ENCODE peak calls at places on chromosomes 7 and 10, in six cellular contexts. One of them, this sample, is unnamed.

GRCh38 chr10:29846881-29847280 is 212.1 kb upstream of the SVIL start:
- DNase-seq in omental fat pad: no peak
- DNase-seq in AG04449: no peak
- DNase-seq in BE2C: no peak
- DNase-seq in endothelial cell: no peak
- DNase-seq in AG09319: no peak
- DNase-seq in this sample: no peak

GRCh38 chr7:7428806-7429205 is 106.9 kb downstream of the COL28A1 start:
- DNase-seq in AG09319: peak; percentile 78
- DNase-seq in omental fat pad: no peak
- DNase-seq in BE2C: no peak
- DNase-seq in endothelial cell: no peak
- DNase-seq in AG04449: peak; percentile 31
- DNase-seq in this sample: no peak

GRCh38 chr10:104146871-104147270 is 24.9 kb downstream of the SFR1 start:
- DNase-seq in BE2C: no peak
- DNase-seq in AG09319: no peak
- DNase-seq in endothelial cell: no peak
- DNase-seq in omental fat pad: no peak
- DNase-seq in AG04449: no peak
- DNase-seq in this sample: no peak

GRCh38 chr10:126021833-126022500 is 125.6 kb downstream of the FANK1 start:
- DNase-seq in endothelial cell: no peak
- DNase-seq in AG04449: no peak
- DNase-seq in AG09319: no peak
- DNase-seq in BE2C: no peak
- DNase-seq in omental fat pad: no peak
- DNase-seq in this sample: no peak

GRCh38 chr7:157890921-157891401 is 554.2 kb downstream of the DNAJB6 start:
- DNase-seq in AG09319: no peak
- DNase-seq in AG04449: no peak
- DNase-seq in endothelial cell: no peak
- DNase-seq in omental fat pad: no peak
- DNase-seq in BE2C: no peak
- DNase-seq in this sample: no peak

GRCh38 chr7:73992104-73992562 is 35.8 kb upstream of the ELN start:
- DNase-seq in AG09319: peak; percentile 66
- DNase-seq in BE2C: no peak
- DNase-seq in endothelial cell: no peak
- DNase-seq in AG04449: peak; percentile 64
- DNase-seq in omental fat pad: no peak
- DNase-seq in this sample: no peak

GRCh38 chr7:55144333-55144954 is 125.6 kb downstream of the EGFR start:
- DNase-seq in omental fat pad: no peak
- DNase-seq in AG04449: no peak
- DNase-seq in AG09319: no peak
- DNase-seq in BE2C: peak; percentile 65
- DNase-seq in endothelial cell: no peak
- DNase-seq in this sample: no peak

GRCh38 chr7:64863021-64863420 is 40.1 kb upstream of the ZNF273 start:
- DNase-seq in AG09319: no peak
- DNase-seq in omental fat pad: no peak
- DNase-seq in BE2C: no peak
- DNase-seq in AG04449: no peak
- DNase-seq in endothelial cell: no peak
- DNase-seq in this sample: no peak

GRCh38 chr10:71064413-71065118 is 147.8 kb upstream of the UNC5B start:
- DNase-seq in BE2C: no peak
- DNase-seq in omental fat pad: no peak
- DNase-seq in endothelial cell: no peak
- DNase-seq in AG09319: no peak
- DNase-seq in AG04449: no peak
- DNase-seq in this sample: no peak

GRCh38 chr10:48913674-48914073 is 26.0 kb downstream of the LRRC18 start:
- DNase-seq in AG09319: no peak
- DNase-seq in BE2C: no peak
- DNase-seq in AG04449: no peak
- DNase-seq in endothelial cell: no peak
- DNase-seq in omental fat pad: no peak
- DNase-seq in this sample: no peak

GRCh38 chr7:73885975-73886798 is 25.2 kb downstream of the TMEM270 start:
- DNase-seq in AG09319: no peak
- DNase-seq in endothelial cell: peak; percentile 42
- DNase-seq in BE2C: no peak
- DNase-seq in omental fat pad: no peak
- DNase-seq in AG04449: no peak
- DNase-seq in this sample: no peak

GRCh38 chr10:72086466-72087391 is 1.6 kb downstream of the SPOCK2 start:
- DNase-seq in AG09319: no peak
- DNase-seq in BE2C: no peak
- DNase-seq in endothelial cell: no peak
- DNase-seq in AG04449: no peak
- DNase-seq in omental fat pad: no peak
- DNase-seq in this sample: peak; percentile 46

GRCh38 chr10:103572597-103573321 is 79.3 kb downstream of the NEURL1 start:
- DNase-seq in endothelial cell: no peak
- DNase-seq in AG09319: no peak
- DNase-seq in omental fat pad: no peak
- DNase-seq in BE2C: no peak
- DNase-seq in AG04449: no peak
- DNase-seq in this sample: no peak

GRCh38 chr7:112079671-112080070 is 126.5 kb downstream of the DOCK4 start:
- DNase-seq in AG09319: no peak
- DNase-seq in AG04449: no peak
- DNase-seq in BE2C: no peak
- DNase-seq in endothelial cell: no peak
- DNase-seq in omental fat pad: no peak
- DNase-seq in this sample: no peak

GRCh38 chr10:65931291-65932080 is 994.4 kb upstream of the LRRTM3 start:
- DNase-seq in endothelial cell: no peak
- DNase-seq in AG09319: no peak
- DNase-seq in BE2C: no peak
- DNase-seq in AG04449: no peak
- DNase-seq in omental fat pad: no peak
- DNase-seq in this sample: no peak

GRCh38 chr10:12588091-12588850 is 238.9 kb downstream of the CAMK1D start:
- DNase-seq in omental fat pad: no peak
- DNase-seq in BE2C: no peak
- DNase-seq in endothelial cell: no peak
- DNase-seq in AG09319: no peak
- DNase-seq in AG04449: no peak
- DNase-seq in this sample: no peak

DNA sequence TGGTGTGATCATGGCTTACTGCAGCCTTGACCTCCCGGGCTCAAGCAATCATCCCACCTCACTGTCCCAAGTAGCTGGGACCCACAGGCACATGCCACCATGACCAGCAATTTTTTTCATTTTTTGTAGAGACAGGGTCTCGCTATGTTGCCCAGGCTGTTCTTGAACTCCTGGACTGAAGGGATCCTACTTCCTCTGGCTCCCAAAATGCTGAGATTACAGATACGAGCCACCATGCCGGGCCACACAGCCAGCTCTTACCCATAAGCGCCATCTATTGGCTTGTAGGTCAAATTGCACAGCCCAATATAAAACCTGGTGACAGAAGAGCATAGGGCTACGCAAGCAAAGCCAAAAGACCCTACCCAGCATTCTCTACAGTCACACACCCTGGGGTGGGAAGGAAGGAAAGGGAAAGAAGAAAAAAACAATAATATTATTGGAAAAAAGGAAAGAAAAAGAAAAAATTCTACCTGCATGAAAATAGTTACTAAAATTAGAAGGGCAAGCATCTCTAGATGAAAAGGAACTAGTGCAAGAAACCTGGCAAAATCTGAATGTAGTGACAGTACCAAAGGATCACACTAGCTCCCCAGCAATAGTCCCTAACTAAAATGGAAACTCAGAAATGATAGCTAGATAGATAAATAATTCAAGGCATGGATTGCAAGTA is 29.4 kb upstream of the AMPH start:
- DNase-seq in omental fat pad: no peak
- DNase-seq in endothelial cell: peak; percentile 20
- DNase-seq in AG09319: no peak
- DNase-seq in AG04449: no peak
- DNase-seq in BE2C: peak; percentile 25
- DNase-seq in this sample: no peak
- TF ChIP-seq CTCF in omental fat pad: no peak
- TF ChIP-seq CTCF in endothelial cell: peak; percentile 66
- TF ChIP-seq CTCF in AG09319: peak; percentile 87
- TF ChIP-seq CTCF in AG04449: peak; percentile 83
- TF ChIP-seq CTCF in BE2C: peak; percentile 76
- TF ChIP-seq CTCF in this sample: peak; percentile 84

DNA sequence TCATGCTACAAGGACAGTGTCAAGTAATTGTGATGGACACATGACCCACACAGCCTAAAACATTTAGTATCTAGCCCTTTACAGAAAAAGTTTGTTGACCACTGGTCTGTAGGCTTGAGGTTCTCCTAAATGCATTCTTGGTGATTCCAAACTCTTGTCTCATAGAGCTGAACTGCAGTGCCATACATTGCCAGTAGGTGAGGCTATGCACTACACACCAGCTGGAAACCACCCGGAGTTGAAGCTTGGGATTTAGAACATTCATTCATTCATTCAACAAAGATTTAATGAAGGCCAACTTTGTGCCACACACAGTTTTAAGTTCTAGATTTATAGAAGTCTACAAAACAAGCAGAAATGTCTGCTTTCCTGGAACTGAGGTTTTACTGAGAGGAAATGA is 77.3 kb upstream of the TCF7L2 start:
- DNase-seq in omental fat pad: no peak
- DNase-seq in endothelial cell: no peak
- DNase-seq in BE2C: no peak
- DNase-seq in AG04449: no peak
- DNase-seq in AG09319: no peak
- DNase-seq in this sample: no peak
- TF ChIP-seq CTCF in omental fat pad: no peak
- TF ChIP-seq CTCF in endothelial cell: peak; percentile 25
- TF ChIP-seq CTCF in BE2C: peak; percentile 54
- TF ChIP-seq CTCF in AG04449: no peak
- TF ChIP-seq CTCF in AG09319: peak; percentile 11
- TF ChIP-seq CTCF in this sample: peak; percentile 29

GRCh38 chr10:95770084-95770720 is 14.2 kb downstream of the ENTPD1 start:
- DNase-seq in BE2C: no peak
- DNase-seq in omental fat pad: no peak
- DNase-seq in AG04449: no peak
- DNase-seq in endothelial cell: no peak
- DNase-seq in AG09319: no peak
- DNase-seq in this sample: no peak

DNA sequence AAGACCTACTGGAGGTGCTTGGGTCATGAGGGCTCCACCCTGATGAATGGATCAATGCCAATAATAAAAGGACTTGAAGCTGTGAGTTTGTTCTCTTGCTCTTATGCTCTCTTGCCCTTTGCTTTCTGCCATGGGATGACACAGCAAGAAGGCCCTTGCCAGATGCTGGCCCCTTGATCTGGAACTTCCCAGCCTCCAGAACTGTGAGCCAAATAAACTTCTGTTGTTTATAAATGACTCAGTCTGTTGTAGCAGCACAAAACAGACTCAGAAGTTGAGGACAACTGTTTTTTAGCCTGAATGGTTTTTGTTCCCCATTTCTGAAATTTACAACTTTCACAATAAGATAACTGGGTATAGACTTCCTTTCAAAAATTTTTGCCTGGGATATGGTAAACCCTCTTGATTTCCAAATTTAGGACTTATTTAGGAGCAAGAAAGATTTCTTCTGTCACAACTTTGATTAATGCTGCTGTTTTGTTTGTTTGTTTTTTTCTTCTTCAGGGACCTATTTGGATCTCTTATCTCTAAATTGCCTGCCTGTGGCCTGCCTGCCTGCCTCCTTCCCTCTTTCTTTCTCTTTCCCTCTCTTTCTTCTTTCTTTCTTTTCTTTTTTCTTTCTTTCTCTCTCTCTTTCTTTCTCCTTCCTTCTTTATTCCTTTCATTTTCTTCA is 12.1 kb downstream of the ENTPD1 start:
- DNase-seq in omental fat pad: no peak
- DNase-seq in endothelial cell: no peak
- DNase-seq in AG04449: no peak
- DNase-seq in BE2C: no peak
- DNase-seq in AG09319: no peak
- DNase-seq in this sample: peak; percentile 67
- TF ChIP-seq CTCF in omental fat pad: no peak
- TF ChIP-seq CTCF in endothelial cell: no peak
- TF ChIP-seq CTCF in AG04449: no peak
- TF ChIP-seq CTCF in BE2C: no peak
- TF ChIP-seq CTCF in AG09319: no peak
- TF ChIP-seq CTCF in this sample: no peak

GRCh38 chr7:125382401-125382800 is 452.8 kb upstream of the POT1 start:
- DNase-seq in BE2C: no peak
- DNase-seq in AG04449: no peak
- DNase-seq in AG09319: no peak
- DNase-seq in omental fat pad: no peak
- DNase-seq in endothelial cell: no peak
- DNase-seq in this sample: no peak

GRCh38 chr7:125386211-125386610 is 456.6 kb upstream of the POT1 start:
- DNase-seq in endothelial cell: no peak
- DNase-seq in AG04449: no peak
- DNase-seq in omental fat pad: no peak
- DNase-seq in AG09319: no peak
- DNase-seq in BE2C: no peak
- DNase-seq in this sample: no peak

DNA sequence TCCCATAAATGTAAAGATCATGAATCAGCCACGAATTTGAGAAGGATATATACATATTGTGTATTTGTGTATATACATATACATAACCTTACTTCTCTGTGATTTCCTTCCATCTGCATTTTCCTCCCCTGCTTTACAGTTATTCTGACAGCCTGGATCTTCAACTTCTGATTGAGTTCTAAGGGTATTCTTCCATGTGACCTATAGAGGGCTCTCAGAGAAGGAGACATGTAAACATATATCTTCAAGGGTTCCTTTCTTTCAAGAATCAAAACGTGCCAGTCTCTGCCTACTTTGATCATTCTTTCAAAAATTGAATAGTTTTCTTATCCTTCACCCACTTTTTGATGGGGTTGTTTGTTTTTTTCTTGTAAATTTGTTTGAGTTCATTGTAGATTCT is 453.7 kb upstream of the POT1 start:
- DNase-seq in omental fat pad: no peak
- DNase-seq in endothelial cell: no peak
- DNase-seq in AG04449: no peak
- DNase-seq in AG09319: no peak
- DNase-seq in BE2C: no peak
- DNase-seq in this sample: no peak
- TF ChIP-seq CTCF in omental fat pad: no peak
- TF ChIP-seq CTCF in endothelial cell: no peak
- TF ChIP-seq CTCF in AG04449: no peak
- TF ChIP-seq CTCF in AG09319: no peak
- TF ChIP-seq CTCF in BE2C: peak; percentile 30
- TF ChIP-seq CTCF in this sample: peak; percentile 15

GRCh38 chr7:51079494-51079893 is 237.1 kb downstream of the COBL start:
- DNase-seq in omental fat pad: no peak
- DNase-seq in endothelial cell: no peak
- DNase-seq in BE2C: no peak
- DNase-seq in AG09319: no peak
- DNase-seq in AG04449: no peak
- DNase-seq in this sample: no peak
- TF ChIP-seq CTCF in omental fat pad: no peak
- TF ChIP-seq CTCF in endothelial cell: no peak
- TF ChIP-seq CTCF in BE2C: no peak
- TF ChIP-seq CTCF in AG09319: no peak
- TF ChIP-seq CTCF in AG04449: no peak
- TF ChIP-seq CTCF in this sample: no peak